ENCODE peak calls at places on chromosome 15, in five cellular contexts. D, S, G, B and K are unnamed samples. For H3K36me3, the result is how much of the 10 kb centered on the place peaks cover.

GRCh38 chr15:100983221-100983620 is 64.1 kb downstream of the LRRK1 start:
- DNase-seq in D (no peak), S (no peak), G (no peak), B (no peak), K (no peak)

GRCh38 chr15:34582461-34583357 is 742 bp downstream of the GOLGA8B start:
- DNase-seq in D (peak), S (no peak), G (peak), B (no peak), K (no peak)

GRCh38 chr15:66294932-66295235 is 1.5 kb downstream of the DIS3L start:
- DNase-seq in D (no peak), S (no peak), G (no peak), B (no peak), K (no peak)

GRCh38 chr15:35256555-35256954 is 171.5 kb upstream of the NANOGP8 start:
- DNase-seq in D (no peak), S (no peak), G (no peak), B (no peak), K (no peak)

GRCh38 chr15:43974852-43975251 is 148.1 kb downstream of the WDR76 start:
- DNase-seq in D (no peak), S (no peak), G (no peak), B (no peak), K (no peak)

GRCh38 chr15:52441846-52442245 is 86.8 kb downstream of the MYO5A start:
- DNase-seq in D (no peak), S (no peak), G (no peak), B (no peak), K (no peak)

GRCh38 chr15:89383635-89384604 is 49.3 kb upstream of the POLG start:
- DNase-seq in D (no peak), S (no peak), G (no peak), B (no peak), K (no peak)

GRCh38 chr15:31221936-31222515 is 104.6 kb upstream of the KLF13 start:
- DNase-seq in D (no peak), S (no peak), G (no peak), B (no peak), K (peak)

GRCh38 chr15:81941479-81941878 is 104.3 kb downstream of the MEX3B start:
- DNase-seq in D (no peak), S (no peak), G (no peak), B (no peak), K (no peak)

GRCh38 chr15:31554261-31554660 is 227.6 kb downstream of the KLF13 start:
- DNase-seq in D (peak), S (no peak), G (no peak), B (no peak), K (no peak)

GRCh38 chr15:49814709-49815108 is 193.9 kb downstream of the DTWD1 start:
- DNase-seq in D (no peak), S (no peak), G (no peak), B (no peak), K (no peak)

GRCh38 chr15:88476635-88477038 is 9.1 kb downstream of the MRPS11 start:
- DNase-seq in D (no peak), S (no peak), G (no peak), B (peak), K (no peak)

GRCh38 chr15:25780479-25781255 is 82.5 kb downstream of the ATP10A start:
- DNase-seq in D (no peak), S (no peak), G (no peak), B (no peak), K (no peak)

GRCh38 chr15:47186071-47186470 is 531.2 kb upstream of the SEMA6D start:
- DNase-seq in D (no peak), S (no peak), G (no peak), B (no peak), K (no peak)

GRCh38 chr15:25930931-25931330 is 67.8 kb upstream of the ATP10A start:
- DNase-seq in D (no peak), S (no peak), G (no peak), B (no peak), K (no peak)

GRCh38 chr15:55403531-55403930 is 4.6 kb downstream of the CCPG1 start:
- DNase-seq in D (no peak), S (no peak), G (no peak), B (no peak), K (no peak)

GRCh38 chr15:85588657-85589056 is 206.1 kb downstream of the KLHL25 start:
- DNase-seq in D (no peak), S (no peak), G (no peak), B (no peak), K (no peak)

GRCh38 chr15:20348900-20349773 is 192.5 kb downstream of the GOLGA6L6 start:
- DNase-seq in D (peak), S (no peak), G (no peak), B (no peak), K (no peak)

GRCh38 chr15:70465812-70466211 is 297.5 kb downstream of the UACA start:
- DNase-seq in D (no peak), S (no peak), G (no peak), B (no peak), K (no peak)

GRCh38 chr15:29631076-29632070 is 190.9 kb downstream of the TJP1 start:
- DNase-seq in D (no peak), S (no peak), G (peak), B (no peak), K (no peak)

GRCh38 chr15:92122259-92122658 is 268.8 kb downstream of the SLCO3A1 start:
- DNase-seq in D (no peak), S (no peak), G (no peak), B (no peak), K (no peak)

GRCh38 chr15:57403007-57403406 is 26.7 kb downstream of the CGNL1 start:
- DNase-seq in D (no peak), S (no peak), G (no peak), B (no peak), K (no peak)

GRCh38 chr15:22949074-22949547 is 31.1 kb downstream of the CYFIP1 start:
- DNase-seq in D (peak), S (peak), G (peak), B (no peak), K (no peak)

GRCh38 chr15:86183765-86184491 is 104.3 kb downstream of the AGBL1 start:
- DNase-seq in D (no peak), S (no peak), G (no peak), B (no peak), K (no peak)

GRCh38 chr15:99104788-99105515 is at the start of gene SYNM:
- DNase-seq in D (peak), S (no peak), G (peak), B (no peak), K (peak)

GRCh38 chr15:85886345-85886935 is 91.7 kb upstream of the KLHL25 start:
- DNase-seq in D (no peak), S (no peak), G (no peak), B (no peak), K (no peak)

GRCh38 chr15:78327442-78327841 is 12.7 kb upstream of the CRABP1 start:
- DNase-seq in D (no peak), S (no peak), G (no peak), B (no peak), K (no peak)

GRCh38 chr15:38745136-38745535 is 180.5 kb upstream of the RASGRP1 start:
- DNase-seq in D (no peak), S (no peak), G (no peak), B (no peak), K (no peak)

GRCh38 chr15:90287096-90287495 is 21.6 kb downstream of the NGRN start:
- DNase-seq in D (no peak), S (no peak), G (no peak), B (no peak), K (peak)

GRCh38 chr15:80895091-80895490 is 94.5 kb downstream of the MESD start:
- DNase-seq in D (no peak), S (no peak), G (no peak), B (no peak), K (no peak)

GRCh38 chr15:73368301-73369072 is at the start of gene HCN4:
- DNase-seq in D (no peak), S (no peak), G (peak), B (no peak), K (peak)

DNA sequence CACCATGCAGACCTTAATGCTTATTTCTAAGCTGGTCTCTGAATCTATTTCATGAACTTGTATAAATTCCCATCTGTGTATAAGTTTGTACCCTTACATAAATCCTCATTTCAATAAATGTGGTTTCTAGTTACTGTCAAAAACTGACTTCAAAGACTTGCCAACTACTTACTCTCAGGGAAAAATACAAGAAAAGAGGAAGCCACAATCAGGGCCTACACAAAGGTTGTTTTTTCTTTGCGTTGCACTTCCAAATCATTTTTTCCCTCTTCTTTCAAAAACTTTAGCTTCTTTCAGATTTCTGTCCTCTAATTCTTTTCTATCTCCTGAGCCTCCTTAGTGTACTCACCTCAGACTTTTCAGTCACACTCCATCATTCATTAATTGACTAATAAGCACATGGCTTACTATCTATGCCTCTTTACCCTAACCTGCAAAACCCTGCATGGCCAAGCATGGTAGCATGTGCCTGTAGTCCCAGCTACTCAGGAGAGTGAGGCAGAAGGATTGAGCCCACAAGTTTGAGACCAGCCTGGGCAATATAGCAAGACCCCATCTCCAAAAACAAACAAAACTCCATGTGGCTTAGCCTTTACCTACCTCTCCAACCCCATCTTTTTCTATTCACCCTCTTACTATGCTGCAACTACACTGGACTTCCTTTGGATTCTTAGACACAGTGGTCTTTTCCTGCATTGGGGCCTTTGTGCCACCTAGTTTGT is 37.7 kb downstream of the BUB1B start:
- DNase-seq in D (no peak), S (no peak), G (no peak), B (no peak), K (no peak)
- H3K36me3 ChIP-seq in D (under half), S (under half), G (half or more), B (half or more), K (half or more)

GRCh38 chr15:59150185-59150584 is 45.2 kb downstream of the CCNB2 start:
- DNase-seq in D (no peak), S (no peak), G (no peak), B (no peak), K (no peak)
- H3K36me3 ChIP-seq in D (under half), S (under half), G (under half), B (under half), K (half or more)

DNA sequence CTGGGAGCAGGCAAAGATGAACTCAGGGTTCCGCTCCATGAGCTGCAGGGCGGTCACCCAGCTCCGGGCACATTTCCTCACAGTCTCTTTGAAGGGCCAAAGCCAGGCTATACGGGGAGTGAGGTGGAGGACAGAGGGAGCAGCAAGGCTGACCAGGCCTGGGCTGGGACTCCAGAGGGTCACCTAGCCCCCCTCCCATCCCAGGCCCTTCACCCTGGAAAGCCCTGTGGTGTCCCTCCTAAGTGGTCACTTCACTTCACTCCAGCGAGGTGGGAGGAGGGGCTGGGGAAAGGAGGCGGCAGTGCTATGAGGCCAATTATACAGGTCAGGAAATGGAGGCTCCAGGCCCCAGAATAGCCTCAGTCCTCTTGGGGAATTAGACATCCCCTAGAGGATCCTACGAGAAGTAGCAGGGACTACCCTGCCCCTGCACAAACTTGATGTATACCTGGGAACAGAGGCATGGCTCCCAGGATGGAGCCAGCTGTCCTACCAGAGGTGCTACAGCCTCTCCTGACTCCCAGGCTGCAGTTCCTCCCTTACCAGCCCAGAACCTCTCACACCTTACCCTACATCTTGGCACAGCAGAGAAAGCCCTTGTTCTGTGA is 5.7 kb downstream of the MAN2C1 start:
- DNase-seq in D (no peak), S (no peak), G (no peak), B (no peak), K (no peak)
- H3K36me3 ChIP-seq in D (under half), S (under half), G (under half), B (half or more), K (half or more)

GRCh38 chr15:59087731-59088130 is 17.2 kb upstream of the CCNB2 start:
- DNase-seq in D (no peak), S (no peak), G (no peak), B (no peak), K (no peak)
- H3K36me3 ChIP-seq in D (under half), S (under half), G (under half), B (half or more), K (half or more)

DNA sequence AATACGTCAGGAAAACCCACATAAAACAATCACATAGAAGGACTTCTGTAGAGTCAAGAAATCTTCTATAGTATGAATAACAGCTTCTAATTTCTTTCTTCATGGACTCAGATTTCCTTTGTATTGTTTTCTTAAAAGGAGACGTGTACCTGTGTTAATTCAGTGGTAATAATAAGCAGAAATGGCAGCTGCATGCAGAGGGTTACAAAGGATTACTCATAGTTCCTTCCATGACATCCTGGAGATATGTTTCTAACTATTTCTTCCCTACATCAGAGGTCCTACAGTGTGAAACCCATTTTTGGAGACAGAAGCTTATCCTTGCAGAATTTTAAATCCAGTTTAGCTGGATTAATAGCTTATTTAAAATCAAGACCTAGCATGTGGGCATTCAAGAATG is 36.1 kb downstream of the FBXL22 start:
- DNase-seq in D (no peak), S (no peak), G (no peak), B (no peak), K (no peak)
- H3K36me3 ChIP-seq in D (under half), S (under half), G (under half), B (half or more), K (half or more)